ENCODE peak calls at places on chromosome 3, in ten cellular contexts. G is GM23338, C is transverse colon, N is breast epithelium, E is HL-60, A is suprapubic skin, B is stomach, F is esophagus muscularis mucosa, K is HCT116, M is SK-N-SH. D is an unnamed sample.

GRCh38 chr3:72238836-72239235 is 453.9 kb upstream of the PROK2 start:
- DNase-seq in G (no peak), C (no peak), N (no peak), E (no peak), A (no peak), B (no peak), F (no peak), K (no peak), M (no peak), D (no peak)

GRCh38 chr3:94009612-94010011 is 18.8 kb downstream of the STX19 start:
- DNase-seq in G (no peak), C (no peak), N (no peak), E (no peak), A (no peak), B (no peak), F (no peak), K (no peak), M (peak; percentile 14), D (no peak)

GRCh38 chr3:8773941-8774542 is 4.6 kb upstream of the OXTR start:
- DNase-seq in G (no peak), C (no peak), N (peak; percentile 89), E (no peak), A (no peak), B (no peak), F (peak; percentile 70), K (no peak), M (no peak), D (no peak)

GRCh38 chr3:76429536-76430177 is 610.2 kb upstream of the ROBO2 start:
- DNase-seq in G (no peak), C (peak; percentile 7), N (no peak), E (no peak), A (no peak), B (no peak), F (no peak), K (no peak), M (no peak), D (no peak)

GRCh38 chr3:2774485-2774884 is 335.7 kb downstream of the IL5RA start:
- DNase-seq in G (no peak), C (no peak), N (no peak), E (no peak), A (no peak), B (no peak), F (no peak), K (no peak), M (no peak), D (no peak)

GRCh38 chr3:165643433-165643824 is 193.8 kb downstream of the BCHE start:
- DNase-seq in G (no peak), C (no peak), N (no peak), E (no peak), A (no peak), B (no peak), F (no peak), K (no peak), M (no peak), D (no peak)

GRCh38 chr3:57382933-57383332 is 90.4 kb upstream of the ASB14 start:
- DNase-seq in G (no peak), C (no peak), N (no peak), E (no peak), A (no peak), B (no peak), F (no peak), K (no peak), M (no peak), D (no peak)

GRCh38 chr3:112089956-112090898 is 4.0 kb downstream of the C3orf52 start:
- DNase-seq in G (no peak), C (no peak), N (no peak), E (no peak), A (no peak), B (no peak), F (no peak), K (no peak), M (no peak), D (no peak)

GRCh38 chr3:155321418-155321817 is 27.9 kb upstream of the STRIT1 start:
- DNase-seq in G (no peak), C (no peak), N (no peak), E (no peak), A (no peak), B (no peak), F (no peak), K (no peak), M (no peak), D (no peak)

GRCh38 chr3:79297242-79297641 is 470.6 kb downstream of the ROBO1 start:
- DNase-seq in G (peak; percentile 4), C (no peak), N (no peak), E (no peak), A (no peak), B (no peak), F (no peak), K (no peak), M (no peak), D (no peak)

GRCh38 chr3:124292329-124292728 is 300.4 kb upstream of the ROPN1 start:
- DNase-seq in G (no peak), C (peak; percentile 35), N (no peak), E (no peak), A (no peak), B (no peak), F (peak; percentile 62), K (no peak), M (no peak), D (no peak)

DNA sequence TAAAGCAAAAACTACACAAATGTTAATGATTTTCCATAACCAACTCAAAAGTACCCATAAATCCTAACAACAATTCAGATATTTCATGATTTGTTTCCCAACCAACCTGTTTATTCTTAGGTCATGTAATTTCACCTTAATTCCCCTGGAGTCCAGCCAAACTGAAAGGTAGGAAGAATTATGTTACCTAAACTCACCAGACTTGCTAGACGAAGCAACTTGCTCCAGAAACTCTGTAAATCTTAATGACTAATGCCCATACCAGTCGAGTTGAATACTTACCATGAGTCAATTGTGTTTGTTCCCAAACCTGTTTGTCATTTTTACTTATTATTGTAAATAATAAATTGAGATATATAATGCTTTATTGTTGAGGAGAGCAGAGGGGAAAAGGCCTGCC is 1030.0 kb downstream of the TBL1XR1 start:
- DNase-seq in G (no peak), C (no peak), N (no peak), E (no peak), A (no peak), B (no peak), F (no peak), K (peak; percentile 41), M (no peak), D (no peak)
- TF ChIP-seq POLR2AphosphoS5 in G (no peak), C (no peak), N (no peak), E (no peak), A (no peak), B (no peak), F (no peak), K (no peak), M (no peak), D (no peak)

DNA sequence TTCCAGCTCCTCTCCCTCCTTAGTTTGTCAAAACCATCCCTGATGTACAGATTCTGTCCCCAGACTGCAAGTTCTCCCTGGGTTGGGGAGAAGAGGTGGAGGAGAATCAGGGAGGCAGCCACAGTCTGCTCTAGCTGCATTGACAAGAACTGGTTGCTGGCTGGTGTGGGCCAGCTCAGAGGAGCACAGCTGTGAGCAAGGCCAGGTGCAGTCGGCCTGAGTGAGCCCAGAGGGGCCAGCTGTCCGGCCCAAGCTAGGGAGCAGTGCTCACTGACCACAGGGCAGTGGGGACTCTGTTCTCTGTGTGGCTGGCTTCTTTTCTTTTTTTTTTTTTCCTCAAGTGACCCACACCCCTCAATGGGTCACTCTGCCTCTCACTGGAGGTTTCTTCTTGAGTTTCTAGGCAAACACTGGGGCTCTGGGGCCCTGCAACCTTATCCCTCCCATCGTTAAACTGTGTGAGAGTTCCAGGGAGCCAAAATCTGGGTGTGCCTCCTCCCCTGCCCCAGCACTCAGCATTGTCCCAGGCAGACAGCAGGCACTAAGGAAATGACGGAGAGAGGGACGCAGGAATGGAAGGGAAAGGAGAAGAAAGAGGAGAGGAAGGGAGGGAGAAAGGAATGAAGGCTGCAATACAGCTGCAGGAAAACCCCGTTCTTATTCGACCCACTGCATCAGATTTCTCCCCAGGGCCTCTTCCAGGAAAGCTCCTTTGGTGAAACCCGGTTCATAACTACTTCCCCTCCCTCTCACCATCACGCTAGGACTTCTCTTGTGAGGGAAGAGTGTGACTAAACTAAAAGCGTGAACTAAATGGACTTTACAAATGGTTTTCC is 37.7 kb upstream of the HES1 start:
- DNase-seq in G (no peak), C (no peak), N (no peak), E (no peak), A (no peak), B (no peak), F (no peak), K (no peak), M (peak; percentile 62), D (no peak)
- H3K4me3 ChIP-seq in G (no peak overlapping the region), C (no peak overlapping the region), N (no peak overlapping the region), E (no peak overlapping the region), A (no peak overlapping the region), B (no peak overlapping the region), F (no peak overlapping the region), K (no peak overlapping the region), M (no peak overlapping the region), D (no peak overlapping the region)

DNA sequence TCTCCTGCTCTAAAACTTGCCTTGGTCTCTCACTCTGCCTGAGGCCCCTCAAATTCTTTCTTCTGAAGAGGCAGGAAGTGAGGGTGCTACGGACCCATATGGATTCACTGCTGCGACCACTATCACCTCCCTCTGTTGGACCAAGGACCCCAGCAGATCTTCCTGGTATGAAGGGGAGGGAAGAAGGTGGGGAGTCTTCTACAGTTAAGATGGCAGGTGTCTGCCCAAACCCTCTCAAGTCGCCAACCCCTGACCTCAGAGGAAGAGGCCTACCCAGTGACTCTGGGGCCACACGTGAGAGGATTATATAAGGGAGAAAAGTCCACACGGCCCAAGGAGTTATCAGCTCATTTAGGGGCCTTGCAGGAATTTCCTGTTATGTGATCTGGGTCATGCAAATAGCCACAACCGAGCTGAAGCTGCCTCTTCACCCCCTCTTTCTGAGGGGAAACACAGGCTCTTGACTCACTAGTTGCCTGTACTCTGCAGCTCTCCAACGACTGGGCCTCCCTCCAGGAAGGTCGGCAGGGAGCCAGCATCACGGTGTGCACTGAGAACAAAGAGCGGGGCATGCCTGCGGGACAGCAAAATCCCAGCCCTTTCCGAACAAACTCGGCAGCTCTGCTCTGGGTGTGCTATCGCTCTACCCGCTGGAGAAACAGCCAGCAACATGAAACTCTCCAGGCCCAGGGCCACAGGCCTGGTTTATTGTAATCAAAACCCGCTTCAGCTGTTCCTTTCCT is 116.0 kb downstream of the XXYLT1 start:
- DNase-seq in G (peak; percentile 44), C (peak; percentile 82), N (peak; percentile 82), E (no peak), A (peak; percentile 84), B (peak; percentile 94), F (peak; percentile 94), K (no peak), M (peak; percentile 86), D (peak; percentile 88)
- TF ChIP-seq POLR2AphosphoS5 in G (no peak), C (peak; percentile 40), N (peak; percentile 43), E (no peak), A (no peak), B (peak; percentile 54), F (peak; percentile 54), K (no peak), M (no peak), D (peak; percentile 80)

DNA sequence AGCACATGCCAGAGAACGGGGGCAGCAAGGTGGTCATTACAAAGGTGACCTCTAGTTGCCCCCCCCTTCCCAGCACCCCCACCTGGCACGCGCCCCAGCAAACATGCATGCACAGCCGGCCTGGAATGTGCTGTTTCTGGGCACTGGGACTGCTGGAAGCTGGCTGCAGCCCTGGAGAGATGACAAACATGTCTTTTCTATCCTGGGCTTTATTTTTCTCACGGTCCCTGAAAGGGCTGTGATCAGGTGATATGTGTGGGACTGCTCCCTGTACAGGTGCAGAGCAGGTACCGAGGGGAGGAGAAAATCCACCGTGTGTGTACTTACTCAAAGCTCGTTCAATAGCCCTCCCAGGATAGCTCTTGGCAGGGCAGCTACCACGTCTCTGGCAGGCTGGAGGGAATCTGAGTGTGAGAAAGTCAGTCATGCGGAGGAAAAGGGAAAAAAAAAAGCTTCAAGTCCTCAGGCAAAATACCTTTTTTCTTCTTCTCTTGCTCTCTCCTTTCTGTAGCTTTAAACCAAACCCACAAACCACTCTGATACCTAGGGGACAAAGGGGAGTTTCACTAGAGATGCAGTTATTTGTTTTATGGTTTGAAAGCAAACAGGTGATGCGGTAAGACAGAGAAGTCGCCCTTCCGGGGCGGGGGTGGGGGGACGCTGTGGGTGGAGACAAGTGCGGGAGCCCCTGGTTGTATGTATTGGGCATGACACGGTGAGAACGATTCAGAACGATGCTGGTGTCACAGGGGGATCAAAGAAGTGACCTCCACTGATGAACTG is 5.0 kb upstream of the HES1 start:
- DNase-seq in G (peak; percentile 70), C (peak; percentile 62), N (no peak), E (no peak), A (no peak), B (peak; percentile 70), F (no peak), K (no peak), M (no peak), D (no peak)
- H3K4me3 ChIP-seq in G (peak overlapping the region; percentile 7), C (peak overlapping the region; percentile 30), N (no peak overlapping the region), E (no peak overlapping the region), A (no peak overlapping the region), B (no peak overlapping the region), F (no peak overlapping the region), K (no peak overlapping the region), M (no peak overlapping the region), D (no peak overlapping the region)